ENCODE peak calls at places on chromosomes 7 and 10, in eight cellular contexts. One of them, this sample, is unnamed.
A peak's percentile ranks its signal among the peaks of the same experiment; 100 is the strongest.

GRCh38 chr10:117249493-117250093 is 8.7 kb downstream of the SLC18A2 start:
- DNase-seq in A549: no peak
- DNase-seq in transverse colon: no peak
- DNase-seq in upper lobe of left lung: no peak
- DNase-seq in H1: no peak
- DNase-seq in sigmoid colon: no peak
- DNase-seq in suprapubic skin: no peak
- DNase-seq in ovary: no peak
- DNase-seq in this sample: no peak

GRCh38 chr10:59536576-59537014 is 173.1 kb downstream of the SLC16A9 start:
- DNase-seq in A549: no peak
- DNase-seq in transverse colon: no peak
- DNase-seq in upper lobe of left lung: peak; percentile 30
- DNase-seq in H1: no peak
- DNase-seq in sigmoid colon: peak; percentile 70
- DNase-seq in suprapubic skin: no peak
- DNase-seq in ovary: peak; percentile 55
- DNase-seq in this sample: no peak

GRCh38 chr10:88386204-88386877 is 196.8 kb downstream of the RNLS start:
- DNase-seq in A549: peak; percentile 58
- DNase-seq in transverse colon: no peak
- DNase-seq in upper lobe of left lung: no peak
- DNase-seq in H1: no peak
- DNase-seq in sigmoid colon: no peak
- DNase-seq in suprapubic skin: no peak
- DNase-seq in ovary: no peak
- DNase-seq in this sample: no peak

GRCh38 chr7:44431091-44431608 is 59.3 kb downstream of the NUDCD3 start:
- DNase-seq in A549: peak; percentile 27
- DNase-seq in transverse colon: peak; percentile 21
- DNase-seq in upper lobe of left lung: no peak
- DNase-seq in H1: peak; percentile 60
- DNase-seq in sigmoid colon: no peak
- DNase-seq in suprapubic skin: no peak
- DNase-seq in ovary: no peak
- DNase-seq in this sample: no peak

GRCh38 chr7:69208848-69209247 is 389.4 kb upstream of the AUTS2 start:
- DNase-seq in A549: no peak
- DNase-seq in transverse colon: no peak
- DNase-seq in upper lobe of left lung: no peak
- DNase-seq in H1: no peak
- DNase-seq in sigmoid colon: no peak
- DNase-seq in suprapubic skin: no peak
- DNase-seq in ovary: no peak
- DNase-seq in this sample: no peak

GRCh38 chr10:17214486-17214885 is 13.0 kb upstream of the TRDMT1 start:
- DNase-seq in A549: no peak
- DNase-seq in transverse colon: no peak
- DNase-seq in upper lobe of left lung: no peak
- DNase-seq in H1: no peak
- DNase-seq in sigmoid colon: no peak
- DNase-seq in suprapubic skin: no peak
- DNase-seq in ovary: no peak
- DNase-seq in this sample: no peak

GRCh38 chr10:59234814-59235429 is 58.5 kb downstream of the PHYHIPL start:
- DNase-seq in A549: peak; percentile 44
- DNase-seq in transverse colon: peak; percentile 11
- DNase-seq in upper lobe of left lung: no peak
- DNase-seq in H1: no peak
- DNase-seq in sigmoid colon: no peak
- DNase-seq in suprapubic skin: no peak
- DNase-seq in ovary: no peak
- DNase-seq in this sample: peak; percentile 37

GRCh38 chr10:5040781-5041470 is 37.3 kb upstream of the AKR1C2 start:
- DNase-seq in A549: peak; percentile 26
- DNase-seq in transverse colon: no peak
- DNase-seq in upper lobe of left lung: no peak
- DNase-seq in H1: no peak
- DNase-seq in sigmoid colon: no peak
- DNase-seq in suprapubic skin: no peak
- DNase-seq in ovary: no peak
- DNase-seq in this sample: no peak

GRCh38 chr7:114502454-114503254 is 88.0 kb downstream of the FOXP2 start:
- DNase-seq in A549: peak; percentile 15
- DNase-seq in transverse colon: no peak
- DNase-seq in upper lobe of left lung: no peak
- DNase-seq in H1: no peak
- DNase-seq in sigmoid colon: no peak
- DNase-seq in suprapubic skin: no peak
- DNase-seq in ovary: no peak
- DNase-seq in this sample: no peak

GRCh38 chr7:151539055-151539714 is 19.5 kb upstream of the RHEB start:
- DNase-seq in A549: no peak
- DNase-seq in transverse colon: no peak
- DNase-seq in upper lobe of left lung: no peak
- DNase-seq in H1: no peak
- DNase-seq in sigmoid colon: no peak
- DNase-seq in suprapubic skin: no peak
- DNase-seq in ovary: no peak
- DNase-seq in this sample: no peak

GRCh38 chr10:90319188-90319914 is 538.5 kb downstream of the HTR7 start:
- DNase-seq in A549: peak; percentile 73
- DNase-seq in transverse colon: no peak
- DNase-seq in upper lobe of left lung: no peak
- DNase-seq in H1: peak; percentile 59
- DNase-seq in sigmoid colon: no peak
- DNase-seq in suprapubic skin: no peak
- DNase-seq in ovary: no peak
- DNase-seq in this sample: no peak

GRCh38 chr10:103021150-103021896 is 103.2 kb downstream of the CNNM2 start:
- DNase-seq in A549: no peak
- DNase-seq in transverse colon: no peak
- DNase-seq in upper lobe of left lung: no peak
- DNase-seq in H1: no peak
- DNase-seq in sigmoid colon: no peak
- DNase-seq in suprapubic skin: no peak
- DNase-seq in ovary: no peak
- DNase-seq in this sample: no peak

GRCh38 chr7:117024811-117025210 is 71.5 kb downstream of the ST7 start:
- DNase-seq in A549: no peak
- DNase-seq in transverse colon: no peak
- DNase-seq in upper lobe of left lung: no peak
- DNase-seq in H1: no peak
- DNase-seq in sigmoid colon: no peak
- DNase-seq in suprapubic skin: no peak
- DNase-seq in ovary: no peak
- DNase-seq in this sample: no peak

GRCh38 chr7:75740846-75741497 is 2.2 kb upstream of the HIP1 start:
- DNase-seq in A549: peak; percentile 40
- DNase-seq in transverse colon: peak; percentile 57
- DNase-seq in upper lobe of left lung: peak; percentile 80
- DNase-seq in H1: peak; percentile 50
- DNase-seq in sigmoid colon: peak; percentile 70
- DNase-seq in suprapubic skin: no peak
- DNase-seq in ovary: no peak
- DNase-seq in this sample: peak; percentile 63

GRCh38 chr7:93981480-93981874 is 22.7 kb downstream of the BET1 start:
- DNase-seq in A549: no peak
- DNase-seq in transverse colon: no peak
- DNase-seq in upper lobe of left lung: no peak
- DNase-seq in H1: peak; percentile 50
- DNase-seq in sigmoid colon: no peak
- DNase-seq in suprapubic skin: no peak
- DNase-seq in ovary: no peak
- DNase-seq in this sample: no peak
- TF ChIP-seq EP300 in A549: no peak
- TF ChIP-seq EP300 in transverse colon: no peak
- TF ChIP-seq EP300 in upper lobe of left lung: no peak
- TF ChIP-seq EP300 in H1: peak; percentile 66
- TF ChIP-seq EP300 in sigmoid colon: no peak
- TF ChIP-seq EP300 in suprapubic skin: no peak
- TF ChIP-seq EP300 in ovary: no peak
- TF ChIP-seq EP300 in this sample: no peak

DNA sequence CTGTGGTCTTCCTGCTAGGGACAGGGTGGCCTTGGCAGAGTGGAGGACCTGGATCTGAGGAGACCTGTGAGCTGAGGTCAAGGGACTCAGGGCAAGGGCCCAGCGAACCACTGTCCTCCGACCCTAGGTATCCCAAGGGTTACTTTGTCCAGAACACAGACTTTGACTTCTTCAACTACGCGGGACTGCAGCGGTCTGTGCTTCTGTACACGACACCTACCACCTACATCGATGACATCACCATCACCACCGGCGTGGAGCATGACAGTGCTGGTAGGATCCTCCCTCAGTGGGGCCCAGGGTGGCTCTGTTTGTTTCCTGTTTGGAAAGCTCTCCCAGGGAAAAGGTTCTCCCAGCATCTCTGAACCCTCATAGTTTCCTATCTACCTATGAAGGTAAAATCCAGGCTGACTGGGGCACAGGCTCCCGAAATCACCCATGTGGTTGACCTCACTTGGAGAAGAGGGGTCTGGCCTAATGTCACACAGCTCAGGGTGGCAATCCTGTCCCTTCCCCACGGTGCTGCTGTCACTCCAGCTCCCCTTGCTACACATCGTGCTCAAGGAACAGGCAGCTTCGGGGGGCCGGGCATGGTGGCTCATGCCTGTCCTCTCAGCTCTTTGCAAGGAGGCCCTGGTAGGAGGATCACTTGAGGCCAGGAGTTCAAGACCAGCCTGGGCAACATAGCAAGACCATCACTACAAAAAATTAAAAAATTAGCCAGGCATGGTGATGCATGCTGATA is 57.6 kb downstream of the ZNF727 start:
- DNase-seq in A549: no peak
- DNase-seq in transverse colon: no peak
- DNase-seq in upper lobe of left lung: no peak
- DNase-seq in H1: no peak
- DNase-seq in sigmoid colon: peak; percentile 30
- DNase-seq in suprapubic skin: no peak
- DNase-seq in ovary: no peak
- DNase-seq in this sample: no peak
- TF ChIP-seq EP300 in A549: no peak
- TF ChIP-seq EP300 in transverse colon: no peak
- TF ChIP-seq EP300 in upper lobe of left lung: no peak
- TF ChIP-seq EP300 in H1: no peak
- TF ChIP-seq EP300 in sigmoid colon: no peak
- TF ChIP-seq EP300 in suprapubic skin: no peak
- TF ChIP-seq EP300 in ovary: no peak
- TF ChIP-seq EP300 in this sample: no peak

GRCh38 chr10:118842826-118843624 is 88.3 kb upstream of the CACUL1 start:
- DNase-seq in A549: no peak
- DNase-seq in transverse colon: no peak
- DNase-seq in upper lobe of left lung: no peak
- DNase-seq in H1: no peak
- DNase-seq in sigmoid colon: no peak
- DNase-seq in suprapubic skin: no peak
- DNase-seq in ovary: no peak
- DNase-seq in this sample: no peak

GRCh38 chr10:118843647-118844265 is 89.0 kb upstream of the CACUL1 start:
- DNase-seq in A549: no peak
- DNase-seq in transverse colon: no peak
- DNase-seq in upper lobe of left lung: no peak
- DNase-seq in H1: no peak
- DNase-seq in sigmoid colon: no peak
- DNase-seq in suprapubic skin: no peak
- DNase-seq in ovary: no peak
- DNase-seq in this sample: no peak

GRCh38 chr10:118841881-118842605 is 87.3 kb upstream of the CACUL1 start:
- DNase-seq in A549: no peak
- DNase-seq in transverse colon: no peak
- DNase-seq in upper lobe of left lung: no peak
- DNase-seq in H1: no peak
- DNase-seq in sigmoid colon: no peak
- DNase-seq in suprapubic skin: no peak
- DNase-seq in ovary: no peak
- DNase-seq in this sample: no peak

GRCh38 chr10:118845776-118846175 is 91.0 kb upstream of the CACUL1 start:
- DNase-seq in A549: no peak
- DNase-seq in transverse colon: no peak
- DNase-seq in upper lobe of left lung: no peak
- DNase-seq in H1: no peak
- DNase-seq in sigmoid colon: no peak
- DNase-seq in suprapubic skin: no peak
- DNase-seq in ovary: no peak
- DNase-seq in this sample: no peak

DNA sequence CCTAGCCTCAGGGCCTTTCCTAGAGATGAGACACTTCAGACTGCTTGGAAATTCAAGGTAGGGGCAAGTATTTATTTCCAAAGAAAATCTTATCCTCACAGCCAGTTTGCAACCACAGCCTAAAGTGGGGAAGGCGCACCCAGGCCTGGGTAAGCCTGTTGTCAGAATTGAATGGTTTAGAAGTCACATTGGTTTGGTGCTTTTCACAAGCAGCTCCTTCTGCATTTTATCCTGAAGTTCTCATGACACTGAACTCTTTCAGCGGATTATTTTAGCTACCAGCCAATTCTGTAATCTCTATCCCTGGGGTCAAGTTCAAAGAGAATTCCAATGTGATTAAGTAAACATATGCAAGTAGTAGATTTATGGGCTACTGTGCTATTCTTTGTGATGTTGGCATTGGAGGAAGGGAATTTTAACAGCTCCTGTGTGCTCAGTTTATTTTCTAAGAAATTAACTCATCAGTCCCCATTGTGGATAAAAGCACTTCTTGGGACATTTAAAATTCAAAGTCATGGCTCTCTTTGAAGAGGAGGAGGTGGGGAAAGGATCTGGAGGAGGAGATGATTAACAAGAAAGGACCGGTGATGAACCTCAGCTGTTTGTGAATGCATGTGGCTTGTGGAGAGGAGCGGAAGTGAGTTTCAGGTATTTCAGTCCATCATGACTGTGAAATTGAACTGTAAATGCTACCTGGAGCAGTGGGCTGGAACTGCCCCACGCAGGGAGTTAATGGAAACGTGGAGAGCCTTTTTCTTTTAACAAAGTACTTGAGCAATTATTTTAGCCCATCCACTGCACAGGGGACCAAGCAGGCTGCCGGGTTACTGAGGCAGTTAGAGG is 90.2 kb upstream of the CACUL1 start:
- DNase-seq in A549: no peak
- DNase-seq in transverse colon: no peak
- DNase-seq in upper lobe of left lung: no peak
- DNase-seq in H1: no peak
- DNase-seq in sigmoid colon: no peak
- DNase-seq in suprapubic skin: no peak
- DNase-seq in ovary: no peak
- DNase-seq in this sample: no peak
- TF ChIP-seq EP300 in A549: no peak
- TF ChIP-seq EP300 in transverse colon: no peak
- TF ChIP-seq EP300 in upper lobe of left lung: no peak
- TF ChIP-seq EP300 in H1: no peak
- TF ChIP-seq EP300 in sigmoid colon: no peak
- TF ChIP-seq EP300 in suprapubic skin: no peak
- TF ChIP-seq EP300 in ovary: no peak
- TF ChIP-seq EP300 in this sample: no peak

DNA sequence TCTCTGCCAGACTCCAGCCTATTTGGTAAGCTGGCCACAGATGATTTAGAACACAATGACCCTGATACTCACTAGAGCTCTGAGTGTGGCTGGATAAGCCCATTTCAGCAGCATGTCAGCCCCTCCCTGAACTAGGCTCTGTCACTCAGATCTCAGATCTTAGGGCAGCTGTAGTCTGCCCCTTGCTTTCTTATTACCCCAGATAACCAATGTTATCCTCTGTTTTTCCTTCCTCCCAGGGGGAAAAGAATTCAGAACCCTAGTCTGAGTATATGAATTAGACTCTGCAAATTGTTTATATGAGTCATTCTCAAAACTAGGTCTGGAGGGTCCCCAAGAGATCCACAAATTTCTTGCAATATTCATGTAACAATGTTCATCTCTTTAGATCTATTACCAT is 286.2 kb downstream of the KCNMA1 start:
- DNase-seq in A549: no peak
- DNase-seq in transverse colon: no peak
- DNase-seq in upper lobe of left lung: no peak
- DNase-seq in H1: no peak
- DNase-seq in sigmoid colon: no peak
- DNase-seq in suprapubic skin: no peak
- DNase-seq in ovary: no peak
- DNase-seq in this sample: no peak
- TF ChIP-seq EP300 in A549: no peak
- TF ChIP-seq EP300 in transverse colon: no peak
- TF ChIP-seq EP300 in upper lobe of left lung: no peak
- TF ChIP-seq EP300 in H1: no peak
- TF ChIP-seq EP300 in sigmoid colon: no peak
- TF ChIP-seq EP300 in suprapubic skin: no peak
- TF ChIP-seq EP300 in ovary: no peak
- TF ChIP-seq EP300 in this sample: no peak

This sample was measured in tibial nerve.